ENCODE peak calls at places on chromosomes 1 and 21, in four cellular contexts. N, U, L and M are unnamed samples.
A peak's percentile ranks its signal among the peaks of the same experiment; 100 is the strongest.

GRCh38 chr1:200213392-200213791 is 185.9 kb downstream of the NR5A2 start:
- DNase-seq in L (no peak), U (no peak), N (no peak), M (no peak)

GRCh38 chr1:32500387-32501209 is 35.7 kb downstream of the ZBTB8B start:
- DNase-seq in L (peak; percentile 82), U (peak; percentile 74), N (peak; percentile 81), M (peak; percentile 84)

GRCh38 chr1:84726593-84727275 is 36.5 kb upstream of the SSX2IP start:
- DNase-seq in L (no peak), U (no peak), N (no peak), M (no peak)

GRCh38 chr1:148333875-148334338 is 149.2 kb downstream of the PPIAL4G start:
- DNase-seq in U (peak; percentile 36), N (no peak), L (no peak), M (no peak)

GRCh38 chr1:27444632-27445031 is 45.3 kb downstream of the WASF2 start:
- DNase-seq in N (no peak), L (no peak), U (no peak), M (no peak)

GRCh38 chr1:192805832-192806323 is 3.0 kb upstream of the RGS2 start:
- DNase-seq in U (peak; percentile 35), L (no peak), N (peak; percentile 93), M (no peak)

GRCh38 chr1:53617382-53618217 is 121.4 kb downstream of the GLIS1 start:
- DNase-seq in U (no peak), L (no peak), N (no peak), M (peak; percentile 51)

GRCh38 chr1:112520166-112520565 is 11.4 kb downstream of the WNT2B start:
- DNase-seq in U (no peak), N (no peak), L (no peak), M (no peak)

GRCh38 chr21:42479582-42479981 is 16.4 kb downstream of the RSPH1 start:
- DNase-seq in U (no peak), L (no peak), N (no peak), M (no peak)

GRCh38 chr1:13543927-13544556 is 30.2 kb upstream of the LRRC38 start:
- DNase-seq in U (no peak), N (no peak), L (peak; percentile 60), M (peak; percentile 69)

GRCh38 chr1:22557341-22557950 is 5.8 kb upstream of the EPHA8 start:
- DNase-seq in L (no peak), U (peak; percentile 93), N (no peak), M (no peak)

GRCh38 chr1:75208862-75209261 is 74.7 kb downstream of the LHX8 start:
- DNase-seq in N (no peak), U (no peak), L (no peak), M (no peak)

GRCh38 chr1:221989741-221990140 is 247.9 kb upstream of the DUSP10 start:
- DNase-seq in L (no peak), N (no peak), U (no peak), M (no peak)

GRCh38 chr1:38741341-38741740 is 118.2 kb downstream of the RRAGC start:
- DNase-seq in L (no peak), U (no peak), N (no peak), M (no peak)

GRCh38 chr1:10152709-10153284 is 57.6 kb upstream of the KIF1B start:
- DNase-seq in L (no peak), N (peak; percentile 87), U (peak; percentile 19), M (no peak)

GRCh38 chr1:212030936-212031528 is 4.3 kb downstream of the INTS7 start:
- DNase-seq in U (no peak), N (no peak), L (no peak), M (no peak)

GRCh38 chr1:239909894-239910293 is 181.8 kb upstream of the FMN2 start:
- DNase-seq in N (no peak), L (no peak), U (no peak), M (peak; percentile 86)

GRCh38 chr1:162285149-162285561 is 91.5 kb downstream of the SPATA46 start:
- DNase-seq in N (no peak), L (peak; percentile 28), U (peak; percentile 90), M (no peak)

GRCh38 chr1:205670611-205671430 is 9.5 kb downstream of the SLC45A3 start:
- DNase-seq in N (no peak), L (no peak), U (no peak), M (no peak)

GRCh38 chr1:160108888-160109662 is 6.5 kb upstream of the ATP1A2 start:
- DNase-seq in N (peak; percentile 58), U (no peak), L (no peak), M (no peak)

GRCh38 chr1:181669209-181669608 is 185.9 kb downstream of the CACNA1E start:
- DNase-seq in N (no peak), L (no peak), U (no peak), M (no peak)

GRCh38 chr1:241460098-241460873 is 59.3 kb downstream of the FH start:
- DNase-seq in N (no peak), U (no peak), L (no peak), M (no peak)

GRCh38 chr1:17979815-17980214 is 127.8 kb upstream of the IGSF21 start:
- DNase-seq in N (no peak), L (no peak), U (peak; percentile 95), M (no peak)

GRCh38 chr1:35777109-35777508 is 7.3 kb upstream of the CLSPN start:
- DNase-seq in L (no peak), N (no peak), U (no peak), M (no peak)

GRCh38 chr1:58905126-58905490 is 121.3 kb upstream of the JUN start:
- DNase-seq in L (no peak), N (no peak), U (no peak), M (no peak)

GRCh38 chr1:180643693-180644092 is 11.9 kb downstream of the XPR1 start:
- DNase-seq in U (peak; percentile 68), N (no peak), L (no peak), M (no peak)

GRCh38 chr1:89104687-89105086 is 21.2 kb downstream of the GBP2 start:
- DNase-seq in U (no peak), N (no peak), L (no peak), M (no peak)